ENCODE peak calls at places on chromosomes 16 and 17, in four cellular contexts. One of them, this sample, is unnamed.

GRCh38 chr17:51651513-51652298 is 391.4 kb downstream of the UTP18 start:
- DNase-seq in AG04450: no peak
- DNase-seq in aorta: no peak
- DNase-seq in A549: no peak
- DNase-seq in this sample: no peak

GRCh38 chr17:73899839-73900238 is 255.6 kb upstream of the SDK2 start:
- DNase-seq in AG04450: no peak
- DNase-seq in aorta: no peak
- DNase-seq in A549: no peak
- DNase-seq in this sample: no peak

GRCh38 chr17:19551708-19552148 is 18.1 kb downstream of the SLC47A1 start:
- DNase-seq in AG04450: no peak
- DNase-seq in aorta: no peak
- DNase-seq in A549: no peak
- DNase-seq in this sample: peak

GRCh38 chr17:45013021-45013997 is 38.1 kb downstream of the DCAKD start:
- DNase-seq in AG04450: no peak
- DNase-seq in aorta: peak
- DNase-seq in A549: no peak
- DNase-seq in this sample: no peak

GRCh38 chr17:66240630-66241029 is 11.4 kb upstream of the APOH start:
- DNase-seq in AG04450: no peak
- DNase-seq in aorta: no peak
- DNase-seq in A549: no peak
- DNase-seq in this sample: no peak

GRCh38 chr16:56653218-56653617 is 1.5 kb downstream of the MT1B start:
- DNase-seq in AG04450: no peak
- DNase-seq in aorta: no peak
- DNase-seq in A549: no peak
- DNase-seq in this sample: no peak

GRCh38 chr17:65406552-65406951 is 154.9 kb downstream of the AXIN2 start:
- DNase-seq in AG04450: no peak
- DNase-seq in aorta: no peak
- DNase-seq in A549: no peak
- DNase-seq in this sample: no peak

GRCh38 chr17:64938290-64938689 is 19.0 kb upstream of the LRRC37A3 start:
- DNase-seq in AG04450: no peak
- DNase-seq in aorta: no peak
- DNase-seq in A549: no peak
- DNase-seq in this sample: no peak

GRCh38 chr17:39608142-39608541 is 422 bp upstream of the NEUROD2 start:
- DNase-seq in AG04450: no peak
- DNase-seq in aorta: no peak
- DNase-seq in A549: no peak
- DNase-seq in this sample: no peak

GRCh38 chr17:6548578-6549330 is 7.6 kb downstream of the PITPNM3 start:
- DNase-seq in AG04450: no peak
- DNase-seq in aorta: no peak
- DNase-seq in A549: no peak
- DNase-seq in this sample: no peak

GRCh38 chr17:2939714-2940351 is 123.6 kb downstream of the OR1D5 start:
- DNase-seq in AG04450: no peak
- DNase-seq in aorta: peak
- DNase-seq in A549: no peak
- DNase-seq in this sample: peak

GRCh38 chr16:89114159-89114981 is 20.7 kb downstream of the ACSF3 start:
- DNase-seq in AG04450: no peak
- DNase-seq in aorta: peak
- DNase-seq in A549: no peak
- DNase-seq in this sample: no peak

GRCh38 chr16:88351521-88352101 is 31.1 kb upstream of the ZNF469 start:
- DNase-seq in AG04450: no peak
- DNase-seq in aorta: peak
- DNase-seq in A549: no peak
- DNase-seq in this sample: no peak

GRCh38 chr17:9016941-9017552 is 4.3 kb upstream of the NTN1 start:
- DNase-seq in AG04450: no peak
- DNase-seq in aorta: no peak
- DNase-seq in A549: no peak
- DNase-seq in this sample: peak

GRCh38 chr17:79781012-79781665 is 3.2 kb downstream of the CBX2 start:
- DNase-seq in AG04450: no peak
- DNase-seq in aorta: peak
- DNase-seq in A549: no peak
- DNase-seq in this sample: no peak

GRCh38 chr16:22813223-22813945 is 578 bp upstream of the HS3ST2 start:
- DNase-seq in AG04450: no peak
- DNase-seq in aorta: peak
- DNase-seq in A549: no peak
- DNase-seq in this sample: no peak

GRCh38 chr17:965311-965989 is 14.1 kb downstream of the NXN start:
- DNase-seq in AG04450: no peak
- DNase-seq in aorta: no peak
- DNase-seq in A549: no peak
- DNase-seq in this sample: no peak

GRCh38 chr17:27499451-27500265 is 43.4 kb downstream of the KSR1 start:
- DNase-seq in AG04450: no peak
- DNase-seq in aorta: no peak
- DNase-seq in A549: no peak
- DNase-seq in this sample: no peak

GRCh38 chr16:89052191-89052787 is 41.4 kb upstream of the ACSF3 start:
- DNase-seq in AG04450: no peak
- DNase-seq in aorta: no peak
- DNase-seq in A549: no peak
- DNase-seq in this sample: no peak

GRCh38 chr16:3625911-3626732 is 14.7 kb upstream of the SLX4 start:
- DNase-seq in AG04450: no peak
- DNase-seq in aorta: no peak
- DNase-seq in A549: no peak
- DNase-seq in this sample: peak

GRCh38 chr16:4682616-4683254 is 10.6 kb upstream of the NUDT16L1 start:
- DNase-seq in AG04450: no peak
- DNase-seq in aorta: no peak
- DNase-seq in A549: no peak
- DNase-seq in this sample: peak

GRCh38 chr17:36034127-36034526 is 16.4 kb upstream of the CCL23 start:
- DNase-seq in AG04450: no peak
- DNase-seq in aorta: no peak
- DNase-seq in A549: no peak
- DNase-seq in this sample: no peak

GRCh38 chr17:45782889-45783592 is 1.1 kb upstream of the CRHR1 start:
- DNase-seq in AG04450: no peak
- DNase-seq in aorta: no peak
- DNase-seq in A549: peak
- DNase-seq in this sample: peak

GRCh38 chr17:57953219-57953618 is 2.0 kb downstream of the CUEDC1 start:
- DNase-seq in AG04450: no peak
- DNase-seq in aorta: no peak
- DNase-seq in A549: no peak
- DNase-seq in this sample: no peak

GRCh38 chr17:65557349-65558310 is 3.8 kb downstream of the AXIN2 start:
- DNase-seq in AG04450: no peak
- DNase-seq in aorta: no peak
- DNase-seq in A549: peak
- DNase-seq in this sample: peak

GRCh38 chr16:69340095-69340644 is 598 bp downstream of the NIP7 start:
- DNase-seq in AG04450: no peak
- DNase-seq in aorta: no peak
- DNase-seq in A549: no peak
- DNase-seq in this sample: no peak

GRCh38 chr17:14301279-14301760 is 439 bp downstream of the HS3ST3B1 start:
- DNase-seq in AG04450: no peak
- DNase-seq in aorta: no peak
- DNase-seq in A549: peak
- DNase-seq in this sample: no peak

GRCh38 chr16:86508947-86509758 is 1.2 kb upstream of the FOXF1 start:
- DNase-seq in AG04450: peak
- DNase-seq in aorta: peak
- DNase-seq in A549: no peak
- DNase-seq in this sample: peak

GRCh38 chr16:49924078-49924477 is 68.2 kb upstream of the ZNF423 start:
- DNase-seq in AG04450: no peak
- DNase-seq in aorta: no peak
- DNase-seq in A549: peak
- DNase-seq in this sample: no peak

GRCh38 chr17:55601874-55602364 is 90.7 kb upstream of the SMIM36 start:
- DNase-seq in AG04450: no peak
- DNase-seq in aorta: no peak
- DNase-seq in A549: peak
- DNase-seq in this sample: peak

GRCh38 chr17:75457047-75457654 is 716 bp downstream of the TMEM94 start:
- DNase-seq in AG04450: no peak
- DNase-seq in aorta: peak
- DNase-seq in A549: no peak
- DNase-seq in this sample: no peak

GRCh38 chr16:87317766-87318121 is 552 bp upstream of the C16orf95 start:
- DNase-seq in AG04450: peak
- DNase-seq in aorta: peak
- DNase-seq in A549: peak
- DNase-seq in this sample: peak

GRCh38 chr16:23448392-23448791 is 4.6 kb downstream of the COG7 start:
- DNase-seq in AG04450: no peak
- DNase-seq in aorta: no peak
- DNase-seq in A549: no peak
- DNase-seq in this sample: peak

GRCh38 chr17:48335168-48335567 is 94.8 kb downstream of the SKAP1 start:
- DNase-seq in AG04450: no peak
- DNase-seq in aorta: no peak
- DNase-seq in A549: no peak
- DNase-seq in this sample: no peak

GRCh38 chr17:48330877-48331276 is 99.1 kb downstream of the SKAP1 start:
- DNase-seq in AG04450: no peak
- DNase-seq in aorta: no peak
- DNase-seq in A549: no peak
- DNase-seq in this sample: no peak

GRCh38 chr17:48335858-48336500 is 94.0 kb downstream of the SKAP1 start:
- DNase-seq in AG04450: peak
- DNase-seq in aorta: no peak
- DNase-seq in A549: peak
- DNase-seq in this sample: peak

GRCh38 chr17:48330386-48330785 is 99.6 kb downstream of the SKAP1 start:
- DNase-seq in AG04450: no peak
- DNase-seq in aorta: no peak
- DNase-seq in A549: no peak
- DNase-seq in this sample: no peak

DNA sequence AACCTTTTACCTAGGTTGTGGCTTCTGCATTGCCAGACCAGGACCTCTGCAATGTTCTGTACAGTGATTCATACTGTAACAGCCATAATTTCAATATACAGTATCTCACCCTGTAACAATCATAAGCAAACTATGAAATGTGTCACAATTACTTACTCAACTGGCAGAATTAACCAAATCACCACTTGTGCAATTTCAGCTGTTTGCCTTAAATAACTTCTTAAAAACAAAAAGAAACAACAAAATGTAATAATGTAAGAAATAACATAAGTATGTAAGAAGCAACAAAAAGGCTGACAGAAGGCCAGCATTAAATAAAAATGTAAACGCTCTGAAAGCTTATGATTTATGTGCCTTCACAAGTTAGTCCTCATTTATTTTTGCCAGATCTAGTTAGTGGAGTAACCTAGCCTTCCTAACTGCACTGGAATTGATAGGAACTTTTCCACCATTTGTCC is 97.0 kb downstream of the SKAP1 start:
- DNase-seq in AG04450: no peak
- DNase-seq in aorta: no peak
- DNase-seq in A549: no peak
- DNase-seq in this sample: no peak
- H3K4me3 ChIP-seq in AG04450: no peak
- H3K4me3 ChIP-seq in aorta: no peak
- H3K4me3 ChIP-seq in A549: no peak
- H3K4me3 ChIP-seq in this sample: no peak

GRCh38 chr16:73064996-73065349 is 17.0 kb upstream of the ZFHX3 start:
- DNase-seq in AG04450: no peak
- DNase-seq in aorta: peak
- DNase-seq in A549: no peak
- DNase-seq in this sample: no peak
- H3K4me3 ChIP-seq in AG04450: peak
- H3K4me3 ChIP-seq in aorta: peak
- H3K4me3 ChIP-seq in A549: no peak
- H3K4me3 ChIP-seq in this sample: no peak

GRCh38 chr17:50534222-50534978 is 1.9 kb downstream of the EPN3 start:
- DNase-seq in AG04450: no peak
- DNase-seq in aorta: no peak
- DNase-seq in A549: peak
- DNase-seq in this sample: peak

GRCh38 chr17:50532452-50533024 is at the start of gene EPN3:
- DNase-seq in AG04450: no peak
- DNase-seq in aorta: no peak
- DNase-seq in A549: no peak
- DNase-seq in this sample: peak

GRCh38 chr17:50533185-50533584 is 650 bp downstream of the EPN3 start:
- DNase-seq in AG04450: no peak
- DNase-seq in aorta: no peak
- DNase-seq in A549: no peak
- DNase-seq in this sample: peak

GRCh38 chr17:50534979-50535326 is 2.4 kb downstream of the EPN3 start:
- DNase-seq in AG04450: no peak
- DNase-seq in aorta: no peak
- DNase-seq in A549: no peak
- DNase-seq in this sample: no peak

GRCh38 chr17:50533720-50534148 is 1.2 kb downstream of the EPN3 start:
- DNase-seq in AG04450: no peak
- DNase-seq in aorta: no peak
- DNase-seq in A549: no peak
- DNase-seq in this sample: peak
- H3K4me3 ChIP-seq in AG04450: no peak
- H3K4me3 ChIP-seq in aorta: no peak
- H3K4me3 ChIP-seq in A549: peak
- H3K4me3 ChIP-seq in this sample: peak

DNA sequence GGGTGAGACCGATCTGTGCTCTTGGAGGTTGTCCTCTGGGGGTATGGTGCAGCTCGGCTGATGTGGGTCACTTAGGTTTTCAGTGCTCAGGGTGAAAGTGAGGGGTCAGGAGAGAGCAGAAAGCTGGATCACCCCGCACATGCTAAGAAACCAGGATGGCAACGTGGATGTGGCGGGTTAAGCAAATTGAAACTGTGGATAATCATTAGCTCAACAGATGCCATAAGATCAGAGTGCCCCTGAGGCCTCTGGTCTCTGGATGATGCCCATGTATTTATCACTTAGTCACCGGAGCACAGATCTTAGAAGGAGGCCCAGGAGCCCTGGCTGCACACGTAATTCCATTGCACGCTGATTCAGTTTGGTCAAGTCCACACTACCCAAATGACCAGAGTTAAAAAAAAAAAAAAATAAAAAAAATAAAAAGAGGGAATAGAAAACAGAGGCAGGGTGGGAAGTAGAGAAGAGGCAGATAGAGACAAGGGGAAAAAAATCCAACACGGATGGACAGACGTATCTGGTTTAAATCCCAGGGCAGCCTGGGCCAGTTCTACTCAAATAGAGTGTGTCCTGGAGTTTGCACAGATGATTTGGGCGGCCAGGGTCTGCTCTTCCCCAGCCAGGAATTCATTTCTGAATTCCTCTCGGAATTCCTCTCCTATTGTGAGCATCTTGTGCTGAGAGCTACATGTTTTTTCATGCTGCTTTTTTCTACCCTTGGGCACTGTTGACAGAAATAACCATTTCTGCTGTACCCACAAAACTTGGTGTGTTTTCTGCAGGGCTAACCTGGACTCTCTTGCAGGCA is 378.3 kb downstream of the CPPED1 start:
- DNase-seq in AG04450: no peak
- DNase-seq in aorta: no peak
- DNase-seq in A549: peak
- DNase-seq in this sample: peak
- H3K4me3 ChIP-seq in AG04450: no peak
- H3K4me3 ChIP-seq in aorta: no peak
- H3K4me3 ChIP-seq in A549: no peak
- H3K4me3 ChIP-seq in this sample: no peak